ENCODE peak calls at places on chromosomes 5 and 9, in five cellular contexts. One of them, this sample, is unnamed.

GRCh38 chr9:16721972-16722371 is 148.5 kb downstream of the BNC2 start:
- DNase-seq in HepG2: no peak
- DNase-seq in GM12878: no peak
- DNase-seq in SK-N-SH: no peak
- DNase-seq in K562: no peak
- DNase-seq in this sample: no peak

GRCh38 chr9:92749071-92749933 is 15.3 kb downstream of the BICD2 start:
- DNase-seq in SK-N-SH: peak
- DNase-seq in HepG2: no peak
- DNase-seq in GM12878: no peak
- DNase-seq in K562: no peak
- DNase-seq in this sample: no peak

GRCh38 chr5:164335837-164336236 is 830.4 kb downstream of the MAT2B start:
- DNase-seq in K562: peak
- DNase-seq in HepG2: no peak
- DNase-seq in SK-N-SH: no peak
- DNase-seq in GM12878: no peak
- DNase-seq in this sample: no peak

GRCh38 chr5:62572918-62573514 is 5.6 kb upstream of the LRRC70 start:
- DNase-seq in HepG2: no peak
- DNase-seq in K562: no peak
- DNase-seq in GM12878: no peak
- DNase-seq in SK-N-SH: no peak
- DNase-seq in this sample: no peak

GRCh38 chr9:71678999-71679398 is 89.3 kb downstream of the CEMIP2 start:
- DNase-seq in K562: no peak
- DNase-seq in GM12878: no peak
- DNase-seq in SK-N-SH: no peak
- DNase-seq in HepG2: no peak
- DNase-seq in this sample: no peak

GRCh38 chr9:2267171-2267740 is 252.1 kb downstream of the SMARCA2 start:
- DNase-seq in K562: no peak
- DNase-seq in SK-N-SH: no peak
- DNase-seq in HepG2: no peak
- DNase-seq in GM12878: no peak
- DNase-seq in this sample: no peak

GRCh38 chr9:131799177-131799823 is 59.4 kb upstream of the RAPGEF1 start:
- DNase-seq in HepG2: peak
- DNase-seq in GM12878: no peak
- DNase-seq in K562: peak
- DNase-seq in SK-N-SH: no peak
- DNase-seq in this sample: peak

GRCh38 chr9:121282309-121283071 is 14.5 kb downstream of the GSN start:
- DNase-seq in HepG2: no peak
- DNase-seq in K562: no peak
- DNase-seq in GM12878: no peak
- DNase-seq in SK-N-SH: no peak
- DNase-seq in this sample: no peak

DNA sequence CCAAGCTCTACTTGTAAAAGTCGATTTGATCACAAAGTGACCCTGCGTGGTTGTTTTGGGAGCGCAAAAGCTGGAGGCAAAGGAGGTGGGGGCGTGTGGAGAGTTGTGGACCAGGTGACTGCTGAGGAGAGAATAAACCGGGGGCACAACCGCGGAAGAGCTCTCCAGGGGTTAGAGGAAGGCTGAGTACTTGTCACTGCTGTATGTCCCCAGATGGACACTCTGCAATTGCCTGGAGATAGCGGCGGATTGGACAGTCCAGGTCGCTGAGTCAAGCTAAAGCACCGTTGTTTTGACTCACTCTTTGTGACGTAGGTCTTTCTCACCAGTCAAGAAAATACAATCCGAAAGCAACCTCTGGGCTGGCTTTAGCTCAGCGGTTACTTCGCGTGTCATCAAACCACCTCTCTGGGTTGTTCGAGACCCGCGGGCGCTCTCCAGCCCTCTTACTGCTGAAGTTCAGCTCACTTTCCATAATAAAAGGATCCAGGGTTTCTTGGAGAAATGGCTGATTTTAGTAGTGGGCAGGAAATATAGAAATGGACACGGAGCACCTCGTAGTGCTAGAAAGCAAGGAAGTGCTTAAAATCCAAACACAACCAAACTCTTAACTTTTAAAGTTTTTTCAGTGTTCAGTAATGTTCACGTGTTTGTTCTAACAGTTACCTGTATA is 25.7 kb downstream of the ZMAT2 start:
- DNase-seq in GM12878: peak
- DNase-seq in SK-N-SH: peak
- DNase-seq in K562: peak
- DNase-seq in HepG2: peak
- DNase-seq in this sample: peak
- TF ChIP-seq EP300 in GM12878: peak
- TF ChIP-seq EP300 in SK-N-SH: no peak
- TF ChIP-seq EP300 in K562: peak
- TF ChIP-seq EP300 in HepG2: no peak
- TF ChIP-seq EP300 in this sample: no peak

DNA sequence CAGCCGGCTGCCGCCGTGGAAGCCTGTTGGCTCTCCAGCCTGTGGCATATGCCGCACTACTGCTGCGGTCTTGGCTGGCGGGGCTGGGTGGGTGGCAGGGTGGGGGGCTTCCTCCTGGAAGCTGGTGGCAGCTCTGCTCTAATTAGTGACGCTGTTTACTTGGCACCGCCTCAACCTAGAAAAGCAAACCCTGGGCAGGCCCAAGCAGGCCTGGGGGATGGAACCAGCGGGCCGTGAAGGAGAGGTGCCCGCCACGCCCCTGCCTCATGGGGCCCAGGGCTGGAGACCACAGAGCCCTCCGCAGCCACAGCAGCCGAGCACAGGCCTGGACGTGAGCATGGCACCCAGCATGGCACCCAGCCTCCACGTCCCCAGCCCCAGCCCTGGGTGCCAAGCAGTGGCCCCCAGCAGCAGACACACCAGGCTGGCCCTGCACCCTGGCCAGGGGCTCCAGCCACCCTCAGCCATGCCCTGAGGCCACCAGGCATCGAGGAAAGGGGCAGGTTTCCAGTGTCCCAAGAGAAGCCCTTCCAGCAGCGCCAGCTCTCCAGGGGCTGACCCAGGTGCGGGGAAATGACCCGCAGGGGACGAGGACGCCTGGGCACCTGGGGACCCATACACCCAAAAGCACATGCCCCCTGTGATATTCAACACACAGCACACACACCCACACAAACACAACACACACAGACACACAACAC is 5.4 kb upstream of the CCDC187 start:
- DNase-seq in HepG2: no peak
- DNase-seq in K562: no peak
- DNase-seq in GM12878: peak
- DNase-seq in SK-N-SH: peak
- DNase-seq in this sample: no peak
- TF ChIP-seq YY1 in HepG2: no peak
- TF ChIP-seq YY1 in K562: no peak
- TF ChIP-seq YY1 in GM12878: no peak
- TF ChIP-seq YY1 in SK-N-SH: no peak
- TF ChIP-seq YY1 in this sample: no peak

GRCh38 chr5:38463634-38464521 is 92.6 kb downstream of the LIFR start:
- DNase-seq in HepG2: peak
- DNase-seq in GM12878: no peak
- DNase-seq in K562: no peak
- DNase-seq in SK-N-SH: no peak
- DNase-seq in this sample: no peak
- TF ChIP-seq SIN3A in HepG2: no peak
- TF ChIP-seq SIN3A in GM12878: no peak
- TF ChIP-seq SIN3A in K562: no peak
- TF ChIP-seq SIN3A in SK-N-SH: peak
- TF ChIP-seq SIN3A in this sample: no peak

DNA sequence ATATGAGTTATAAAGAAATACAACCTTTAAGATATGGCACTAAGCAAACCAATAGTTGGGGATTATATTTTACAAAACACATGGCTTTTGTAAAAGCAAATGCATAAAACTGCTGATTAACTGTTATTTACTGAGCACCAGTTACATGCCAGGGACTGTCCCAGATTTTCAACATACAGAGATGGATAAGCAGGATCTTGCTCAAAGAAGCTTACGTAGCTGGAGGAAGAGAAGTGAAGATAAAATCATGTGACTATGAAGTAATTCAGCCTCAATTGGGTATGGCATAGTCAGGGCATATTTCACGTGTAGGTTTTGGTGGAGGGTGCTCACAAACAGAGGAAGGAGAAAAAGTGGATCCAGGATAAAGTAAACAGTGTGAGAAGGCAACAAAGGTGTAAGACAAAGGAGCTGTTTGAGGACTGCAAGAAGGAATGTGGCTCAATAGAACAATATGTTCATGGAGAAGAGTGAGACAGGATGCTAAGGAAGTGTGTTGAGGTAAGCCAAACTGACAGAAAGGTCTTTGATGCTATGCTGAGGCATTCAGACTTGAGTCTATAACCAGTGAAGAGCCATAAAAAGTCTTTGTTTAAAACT is 143.1 kb upstream of the ADAMTSL1 start:
- DNase-seq in SK-N-SH: no peak
- DNase-seq in K562: no peak
- DNase-seq in HepG2: no peak
- DNase-seq in GM12878: no peak
- DNase-seq in this sample: no peak
- TF ChIP-seq EP300 in SK-N-SH: no peak
- TF ChIP-seq EP300 in K562: no peak
- TF ChIP-seq EP300 in HepG2: no peak
- TF ChIP-seq EP300 in GM12878: no peak
- TF ChIP-seq EP300 in this sample: no peak

DNA sequence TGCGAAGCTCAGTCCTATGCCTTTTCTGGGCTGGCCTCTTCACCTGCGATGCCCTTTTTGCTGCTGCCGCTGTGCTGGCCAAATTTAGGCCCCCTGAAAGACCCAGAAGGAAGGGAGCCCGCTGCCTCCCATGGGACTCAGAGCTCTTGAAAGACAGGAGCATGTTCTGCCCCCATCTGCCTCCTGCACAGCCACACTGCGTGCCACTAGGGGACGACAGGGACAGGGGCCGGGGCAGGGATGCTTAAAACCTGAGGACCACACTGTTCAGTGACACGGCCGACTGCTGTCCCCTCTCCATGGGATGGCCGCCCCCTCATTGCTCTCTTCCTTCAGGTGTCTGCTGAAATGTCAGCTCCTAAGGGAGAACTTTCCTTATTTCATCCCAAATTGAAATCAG is 132.4 kb downstream of the ADAMTS2 start:
- DNase-seq in K562: no peak
- DNase-seq in HepG2: no peak
- DNase-seq in GM12878: no peak
- DNase-seq in SK-N-SH: peak
- DNase-seq in this sample: no peak
- TF ChIP-seq YY1 in K562: no peak
- TF ChIP-seq YY1 in HepG2: no peak
- TF ChIP-seq YY1 in GM12878: no peak
- TF ChIP-seq YY1 in SK-N-SH: no peak
- TF ChIP-seq YY1 in this sample: no peak

GRCh38 chr5:91957671-91958070 is 574.6 kb upstream of the ARRDC3 start:
- DNase-seq in SK-N-SH: no peak
- DNase-seq in HepG2: no peak
- DNase-seq in GM12878: no peak
- DNase-seq in K562: no peak
- DNase-seq in this sample: no peak
- TF ChIP-seq SIN3A in SK-N-SH: no peak
- TF ChIP-seq SIN3A in HepG2: no peak
- TF ChIP-seq SIN3A in GM12878: no peak
- TF ChIP-seq SIN3A in K562: no peak
- TF ChIP-seq SIN3A in this sample: no peak

This sample was measured in H1.